ENCODE peak calls at places on chromosomes 11 and 22, in four cellular contexts. One of them, this sample, is unnamed.

GRCh38 chr11:35963911-35964310 is 20.0 kb downstream of the LDLRAD3 start:
- DNase-seq in AG10803: peak; percentile 25
- DNase-seq in hippocampal formation: no peak
- DNase-seq in mesenteric fat pad: no peak
- DNase-seq in this sample: no peak

GRCh38 chr11:3981084-3981633 is 113.4 kb upstream of the RRM1 start:
- DNase-seq in hippocampal formation: no peak
- DNase-seq in AG10803: no peak
- DNase-seq in mesenteric fat pad: no peak
- DNase-seq in this sample: no peak

GRCh38 chr11:58561394-58562102 is 14.1 kb downstream of the LPXN start:
- DNase-seq in hippocampal formation: no peak
- DNase-seq in AG10803: peak; percentile 18
- DNase-seq in mesenteric fat pad: no peak
- DNase-seq in this sample: no peak

GRCh38 chr11:117992620-117993019 is 6.4 kb downstream of the IL10RA start:
- DNase-seq in AG10803: no peak
- DNase-seq in hippocampal formation: no peak
- DNase-seq in mesenteric fat pad: no peak
- DNase-seq in this sample: no peak

GRCh38 chr11:7306900-7307299 is 55.2 kb downstream of the SYT9 start:
- DNase-seq in hippocampal formation: no peak
- DNase-seq in AG10803: no peak
- DNase-seq in mesenteric fat pad: no peak
- DNase-seq in this sample: no peak

GRCh38 chr22:27460596-27461347 is 340.8 kb downstream of the MN1 start:
- DNase-seq in mesenteric fat pad: no peak
- DNase-seq in hippocampal formation: no peak
- DNase-seq in AG10803: peak; percentile 97
- DNase-seq in this sample: no peak

GRCh38 chr11:120339394-120339890 is 3.2 kb downstream of the ARHGEF12 start:
- DNase-seq in mesenteric fat pad: no peak
- DNase-seq in hippocampal formation: peak; percentile 83
- DNase-seq in AG10803: peak; percentile 38
- DNase-seq in this sample: no peak

GRCh38 chr22:17368727-17369552 is at the start of gene CECR2:
- DNase-seq in mesenteric fat pad: no peak
- DNase-seq in hippocampal formation: peak; percentile 62
- DNase-seq in AG10803: no peak
- DNase-seq in this sample: peak; percentile 49

GRCh38 chr11:28384418-28384817 is 276.2 kb downstream of the METTL15 start:
- DNase-seq in AG10803: peak; percentile 99
- DNase-seq in mesenteric fat pad: no peak
- DNase-seq in hippocampal formation: no peak
- DNase-seq in this sample: no peak

GRCh38 chr22:19843107-19843856 is 11.4 kb downstream of the GNB1L start:
- DNase-seq in mesenteric fat pad: no peak
- DNase-seq in AG10803: no peak
- DNase-seq in hippocampal formation: no peak
- DNase-seq in this sample: no peak

GRCh38 chr22:25540128-25540790 is 24.2 kb upstream of the GRK3 start:
- DNase-seq in hippocampal formation: no peak
- DNase-seq in mesenteric fat pad: no peak
- DNase-seq in AG10803: no peak
- DNase-seq in this sample: no peak

GRCh38 chr11:68204402-68204801 is 8.7 kb downstream of the KMT5B start:
- DNase-seq in mesenteric fat pad: no peak
- DNase-seq in hippocampal formation: no peak
- DNase-seq in AG10803: no peak
- DNase-seq in this sample: no peak

GRCh38 chr11:116948375-116948774 is 111.0 kb upstream of the APOA1 start:
- DNase-seq in hippocampal formation: no peak
- DNase-seq in AG10803: no peak
- DNase-seq in mesenteric fat pad: no peak
- DNase-seq in this sample: no peak

GRCh38 chr11:66974724-66975402 is at the start of gene C11orf86:
- DNase-seq in mesenteric fat pad: no peak
- DNase-seq in AG10803: no peak
- DNase-seq in hippocampal formation: no peak
- DNase-seq in this sample: no peak

GRCh38 chr11:35330924-35331323 is 88.4 kb downstream of the SLC1A2 start:
- DNase-seq in AG10803: no peak
- DNase-seq in hippocampal formation: no peak
- DNase-seq in mesenteric fat pad: no peak
- DNase-seq in this sample: no peak

GRCh38 chr11:124746621-124747243 is 5.3 kb downstream of the VSIG2 start:
- DNase-seq in mesenteric fat pad: no peak
- DNase-seq in hippocampal formation: no peak
- DNase-seq in AG10803: peak; percentile 69
- DNase-seq in this sample: peak; percentile 73

GRCh38 chr11:1052133-1053011 is 15.9 kb upstream of the MUC6 start:
- DNase-seq in AG10803: no peak
- DNase-seq in hippocampal formation: no peak
- DNase-seq in mesenteric fat pad: no peak
- DNase-seq in this sample: no peak

GRCh38 chr22:48370508-48371325 is 1457.0 kb downstream of the BRD1 start:
- DNase-seq in mesenteric fat pad: no peak
- DNase-seq in hippocampal formation: no peak
- DNase-seq in AG10803: peak; percentile 3
- DNase-seq in this sample: no peak

GRCh38 chr22:40728731-40729189 is 49.5 kb downstream of the MCHR1 start:
- DNase-seq in hippocampal formation: no peak
- DNase-seq in AG10803: peak; percentile 46
- DNase-seq in mesenteric fat pad: no peak
- DNase-seq in this sample: no peak

This sample was measured in activated B cell treated with CpG ODN at 0.5 μM for 24 hours.